ENCODE peak calls at places on chromosomes 3 and 15, in five cellular contexts. One of them, this sample, is unnamed.

GRCh38 chr15:67023517-67024321 is 41.7 kb upstream of the SMAD3 start:
- DNase-seq in body of pancreas: peak; percentile 44
- DNase-seq in fibroblast of lung: no peak
- DNase-seq in fibroblast of mammary gland: no peak
- DNase-seq in CD4-positive, alpha-beta T cell: no peak
- DNase-seq in this sample: no peak

GRCh38 chr3:134874737-134875413 is 79.8 kb downstream of the EPHB1 start:
- DNase-seq in body of pancreas: no peak
- DNase-seq in fibroblast of lung: no peak
- DNase-seq in fibroblast of mammary gland: peak; percentile 14
- DNase-seq in CD4-positive, alpha-beta T cell: no peak
- DNase-seq in this sample: no peak

GRCh38 chr3:150611666-150612065 is 8.5 kb downstream of the SELENOT start:
- DNase-seq in body of pancreas: no peak
- DNase-seq in fibroblast of lung: no peak
- DNase-seq in fibroblast of mammary gland: no peak
- DNase-seq in CD4-positive, alpha-beta T cell: no peak
- DNase-seq in this sample: no peak

GRCh38 chr3:171183042-171183441 is 156.5 kb upstream of the SLC2A2 start:
- DNase-seq in body of pancreas: peak; percentile 29
- DNase-seq in fibroblast of lung: peak; percentile 38
- DNase-seq in fibroblast of mammary gland: peak; percentile 66
- DNase-seq in CD4-positive, alpha-beta T cell: no peak
- DNase-seq in this sample: no peak

GRCh38 chr15:40100947-40101905 is 7.5 kb downstream of the BMF start:
- DNase-seq in body of pancreas: no peak
- DNase-seq in fibroblast of lung: no peak
- DNase-seq in fibroblast of mammary gland: no peak
- DNase-seq in CD4-positive, alpha-beta T cell: no peak
- DNase-seq in this sample: no peak

GRCh38 chr3:44914936-44915335 is 40.5 kb downstream of the TGM4 start:
- DNase-seq in body of pancreas: no peak
- DNase-seq in fibroblast of lung: no peak
- DNase-seq in fibroblast of mammary gland: no peak
- DNase-seq in CD4-positive, alpha-beta T cell: no peak
- DNase-seq in this sample: no peak

GRCh38 chr3:85360742-85361387 is 402.1 kb downstream of the CADM2 start:
- DNase-seq in body of pancreas: peak; percentile 44
- DNase-seq in fibroblast of lung: peak; percentile 57
- DNase-seq in fibroblast of mammary gland: peak; percentile 1
- DNase-seq in CD4-positive, alpha-beta T cell: no peak
- DNase-seq in this sample: no peak

GRCh38 chr3:49421890-49422378 is 339 bp downstream of the AMT start:
- DNase-seq in body of pancreas: peak; percentile 39
- DNase-seq in fibroblast of lung: no peak
- DNase-seq in fibroblast of mammary gland: no peak
- DNase-seq in CD4-positive, alpha-beta T cell: no peak
- DNase-seq in this sample: no peak

GRCh38 chr3:184619348-184619747 is 57.8 kb downstream of the EPHB3 start:
- DNase-seq in body of pancreas: no peak
- DNase-seq in fibroblast of lung: no peak
- DNase-seq in fibroblast of mammary gland: no peak
- DNase-seq in CD4-positive, alpha-beta T cell: peak; percentile 15
- DNase-seq in this sample: no peak

GRCh38 chr15:27889258-27889657 is 209.9 kb downstream of the OCA2 start:
- DNase-seq in body of pancreas: no peak
- DNase-seq in fibroblast of lung: no peak
- DNase-seq in fibroblast of mammary gland: no peak
- DNase-seq in CD4-positive, alpha-beta T cell: no peak
- DNase-seq in this sample: no peak

GRCh38 chr3:193869221-193870201 is 266.4 kb upstream of the HES1 start:
- DNase-seq in body of pancreas: no peak
- DNase-seq in fibroblast of lung: peak; percentile 80
- DNase-seq in fibroblast of mammary gland: peak; percentile 70
- DNase-seq in CD4-positive, alpha-beta T cell: no peak
- DNase-seq in this sample: no peak

GRCh38 chr3:105798381-105798934 is 70.4 kb downstream of the CBLB start:
- DNase-seq in body of pancreas: no peak
- DNase-seq in fibroblast of lung: no peak
- DNase-seq in fibroblast of mammary gland: peak; percentile 42
- DNase-seq in CD4-positive, alpha-beta T cell: no peak
- DNase-seq in this sample: no peak

GRCh38 chr3:43371494-43371893 is 85.2 kb downstream of the SNRK start:
- DNase-seq in body of pancreas: no peak
- DNase-seq in fibroblast of lung: no peak
- DNase-seq in fibroblast of mammary gland: no peak
- DNase-seq in CD4-positive, alpha-beta T cell: no peak
- DNase-seq in this sample: no peak

GRCh38 chr3:197302696-197303341 is 4.4 kb upstream of the DLG1 start:
- DNase-seq in body of pancreas: no peak
- DNase-seq in fibroblast of lung: no peak
- DNase-seq in fibroblast of mammary gland: peak; percentile 87
- DNase-seq in CD4-positive, alpha-beta T cell: no peak
- DNase-seq in this sample: no peak

GRCh38 chr15:57213783-57214366 is 162.4 kb upstream of the CGNL1 start:
- DNase-seq in body of pancreas: no peak
- DNase-seq in fibroblast of lung: peak; percentile 75
- DNase-seq in fibroblast of mammary gland: peak; percentile 75
- DNase-seq in CD4-positive, alpha-beta T cell: no peak
- DNase-seq in this sample: no peak

GRCh38 chr3:120908803-120909601 is 997 bp downstream of the STXBP5L start:
- DNase-seq in body of pancreas: peak; percentile 17
- DNase-seq in fibroblast of lung: no peak
- DNase-seq in fibroblast of mammary gland: no peak
- DNase-seq in CD4-positive, alpha-beta T cell: no peak
- DNase-seq in this sample: no peak

GRCh38 chr3:127485396-127486170 is 105.0 kb downstream of the TPRA1 start:
- DNase-seq in body of pancreas: no peak
- DNase-seq in fibroblast of lung: no peak
- DNase-seq in fibroblast of mammary gland: no peak
- DNase-seq in CD4-positive, alpha-beta T cell: no peak
- DNase-seq in this sample: no peak

GRCh38 chr15:81481326-81481725 is 107.3 kb upstream of the TMC3 start:
- DNase-seq in body of pancreas: no peak
- DNase-seq in fibroblast of lung: no peak
- DNase-seq in fibroblast of mammary gland: no peak
- DNase-seq in CD4-positive, alpha-beta T cell: no peak
- DNase-seq in this sample: no peak

GRCh38 chr3:13045904-13046568 is 27.2 kb downstream of the IQSEC1 start:
- DNase-seq in body of pancreas: no peak
- DNase-seq in fibroblast of lung: no peak
- DNase-seq in fibroblast of mammary gland: no peak
- DNase-seq in CD4-positive, alpha-beta T cell: no peak
- DNase-seq in this sample: no peak

GRCh38 chr3:75655501-75655904 is 8.6 kb upstream of the FRG2C start:
- DNase-seq in body of pancreas: no peak
- DNase-seq in fibroblast of lung: no peak
- DNase-seq in fibroblast of mammary gland: no peak
- DNase-seq in CD4-positive, alpha-beta T cell: no peak
- DNase-seq in this sample: no peak

GRCh38 chr3:157204431-157204830 is 44.5 kb upstream of the CCNL1 start:
- DNase-seq in body of pancreas: no peak
- DNase-seq in fibroblast of lung: peak; percentile 82
- DNase-seq in fibroblast of mammary gland: peak; percentile 72
- DNase-seq in CD4-positive, alpha-beta T cell: no peak
- DNase-seq in this sample: no peak

GRCh38 chr3:36993326-36994283 is at the start of gene MLH1:
- DNase-seq in body of pancreas: peak; percentile 100
- DNase-seq in fibroblast of lung: peak; percentile 100
- DNase-seq in fibroblast of mammary gland: peak; percentile 100
- DNase-seq in CD4-positive, alpha-beta T cell: peak; percentile 100
- DNase-seq in this sample: peak; percentile 96

GRCh38 chr3:106025151-106025722 is 156.4 kb upstream of the CBLB start:
- DNase-seq in body of pancreas: peak; percentile 21
- DNase-seq in fibroblast of lung: peak; percentile 50
- DNase-seq in fibroblast of mammary gland: peak; percentile 16
- DNase-seq in CD4-positive, alpha-beta T cell: no peak
- DNase-seq in this sample: no peak

GRCh38 chr15:73403171-73403570 is 34.4 kb upstream of the HCN4 start:
- DNase-seq in body of pancreas: no peak
- DNase-seq in fibroblast of lung: no peak
- DNase-seq in fibroblast of mammary gland: peak; percentile 54
- DNase-seq in CD4-positive, alpha-beta T cell: no peak
- DNase-seq in this sample: no peak

GRCh38 chr3:147120029-147120428 is 286.3 kb downstream of the ZIC4 start:
- DNase-seq in body of pancreas: no peak
- DNase-seq in fibroblast of lung: peak; percentile 70
- DNase-seq in fibroblast of mammary gland: peak; percentile 43
- DNase-seq in CD4-positive, alpha-beta T cell: no peak
- DNase-seq in this sample: no peak

GRCh38 chr15:88447206-88447605 is 20.0 kb downstream of the MRPL46 start:
- DNase-seq in body of pancreas: no peak
- DNase-seq in fibroblast of lung: no peak
- DNase-seq in fibroblast of mammary gland: no peak
- DNase-seq in CD4-positive, alpha-beta T cell: no peak
- DNase-seq in this sample: no peak

GRCh38 chr15:77974098-77974414 is 103.5 kb downstream of the TBC1D2B start:
- DNase-seq in body of pancreas: no peak
- DNase-seq in fibroblast of lung: peak; percentile 75
- DNase-seq in fibroblast of mammary gland: peak; percentile 50
- DNase-seq in CD4-positive, alpha-beta T cell: no peak
- DNase-seq in this sample: no peak

GRCh38 chr3:132867956-132868355 is 145.7 kb upstream of the NPHP3 start:
- DNase-seq in body of pancreas: no peak
- DNase-seq in fibroblast of lung: peak; percentile 33
- DNase-seq in fibroblast of mammary gland: peak; percentile 61
- DNase-seq in CD4-positive, alpha-beta T cell: no peak
- DNase-seq in this sample: no peak

GRCh38 chr15:100170280-100170654 is 171.5 kb downstream of the ADAMTS17 start:
- DNase-seq in body of pancreas: no peak
- DNase-seq in fibroblast of lung: no peak
- DNase-seq in fibroblast of mammary gland: no peak
- DNase-seq in CD4-positive, alpha-beta T cell: no peak
- DNase-seq in this sample: no peak

GRCh38 chr15:92049290-92050008 is 195.9 kb downstream of the SLCO3A1 start:
- DNase-seq in body of pancreas: no peak
- DNase-seq in fibroblast of lung: no peak
- DNase-seq in fibroblast of mammary gland: no peak
- DNase-seq in CD4-positive, alpha-beta T cell: no peak
- DNase-seq in this sample: no peak

GRCh38 chr15:75030023-75030413 is 6.6 kb downstream of the PPCDC start:
- DNase-seq in body of pancreas: no peak
- DNase-seq in fibroblast of lung: peak; percentile 46
- DNase-seq in fibroblast of mammary gland: peak; percentile 64
- DNase-seq in CD4-positive, alpha-beta T cell: no peak
- DNase-seq in this sample: no peak

GRCh38 chr3:188031106-188031505 is 122.9 kb upstream of the LPP start:
- DNase-seq in body of pancreas: no peak
- DNase-seq in fibroblast of lung: no peak
- DNase-seq in fibroblast of mammary gland: no peak
- DNase-seq in CD4-positive, alpha-beta T cell: no peak
- DNase-seq in this sample: no peak
- TF ChIP-seq CTCF in body of pancreas: no peak
- TF ChIP-seq CTCF in fibroblast of lung: no peak
- TF ChIP-seq CTCF in fibroblast of mammary gland: no peak
- TF ChIP-seq CTCF in CD4-positive, alpha-beta T cell: no peak
- TF ChIP-seq CTCF in this sample: no peak

DNA sequence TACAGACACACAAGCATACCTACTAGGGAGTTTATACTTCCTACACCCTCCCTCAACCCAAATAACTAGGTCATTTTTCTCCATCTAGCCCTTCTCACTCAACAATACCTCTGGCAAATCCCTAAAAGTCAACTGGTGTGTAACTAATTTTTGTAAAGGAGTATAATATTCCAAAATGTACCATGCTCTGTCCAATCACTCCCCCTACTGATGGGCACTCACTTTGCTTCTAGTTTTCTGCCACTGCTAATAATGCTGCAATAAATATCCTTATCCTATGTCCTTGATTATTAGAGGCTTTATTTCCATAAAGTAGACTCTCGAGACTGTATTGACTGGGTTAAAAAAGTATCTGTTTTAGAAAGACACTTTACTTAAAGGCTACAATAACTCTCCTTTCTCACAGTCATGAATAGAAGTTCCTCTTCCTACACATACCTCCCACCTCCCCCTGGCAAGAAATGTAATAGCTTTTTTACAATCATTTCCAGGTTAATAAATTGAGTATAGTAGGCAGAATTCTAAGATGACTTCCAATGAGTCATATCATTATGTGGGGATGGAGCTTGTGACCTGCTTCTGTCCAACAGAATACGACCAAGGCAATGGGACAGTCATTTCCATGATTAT is 30.0 kb downstream of the SHQ1 start:
- DNase-seq in body of pancreas: no peak
- DNase-seq in fibroblast of lung: peak; percentile 64
- DNase-seq in fibroblast of mammary gland: peak; percentile 53
- DNase-seq in CD4-positive, alpha-beta T cell: no peak
- DNase-seq in this sample: no peak
- TF ChIP-seq CTCF in body of pancreas: peak; percentile 79
- TF ChIP-seq CTCF in fibroblast of lung: peak; percentile 83
- TF ChIP-seq CTCF in fibroblast of mammary gland: peak; percentile 65
- TF ChIP-seq CTCF in CD4-positive, alpha-beta T cell: peak; percentile 56
- TF ChIP-seq CTCF in this sample: no peak

DNA sequence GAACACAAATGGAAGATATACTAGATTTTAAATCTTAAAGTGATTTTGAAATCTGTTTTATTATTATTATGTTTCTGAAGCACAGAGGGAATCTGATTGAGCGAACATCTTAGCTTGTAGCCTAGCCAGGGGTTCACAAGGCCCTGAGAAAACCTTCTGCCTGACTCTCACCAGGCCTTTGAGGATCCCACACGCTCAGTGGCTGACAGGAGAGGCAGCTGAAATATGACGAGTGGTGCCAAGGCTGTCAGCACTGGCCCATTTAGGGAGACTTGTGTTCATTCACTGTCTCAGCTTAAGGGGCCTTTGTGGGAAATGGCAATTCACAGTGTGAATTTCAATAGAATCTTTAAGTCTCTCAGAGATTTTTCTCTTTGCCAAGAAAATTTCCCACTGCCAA is 770.9 kb downstream of the TUSC7 start:
- DNase-seq in body of pancreas: no peak
- DNase-seq in fibroblast of lung: no peak
- DNase-seq in fibroblast of mammary gland: no peak
- DNase-seq in CD4-positive, alpha-beta T cell: no peak
- DNase-seq in this sample: no peak
- TF ChIP-seq CTCF in body of pancreas: no peak
- TF ChIP-seq CTCF in fibroblast of lung: no peak
- TF ChIP-seq CTCF in fibroblast of mammary gland: no peak
- TF ChIP-seq CTCF in CD4-positive, alpha-beta T cell: no peak
- TF ChIP-seq CTCF in this sample: no peak

DNA sequence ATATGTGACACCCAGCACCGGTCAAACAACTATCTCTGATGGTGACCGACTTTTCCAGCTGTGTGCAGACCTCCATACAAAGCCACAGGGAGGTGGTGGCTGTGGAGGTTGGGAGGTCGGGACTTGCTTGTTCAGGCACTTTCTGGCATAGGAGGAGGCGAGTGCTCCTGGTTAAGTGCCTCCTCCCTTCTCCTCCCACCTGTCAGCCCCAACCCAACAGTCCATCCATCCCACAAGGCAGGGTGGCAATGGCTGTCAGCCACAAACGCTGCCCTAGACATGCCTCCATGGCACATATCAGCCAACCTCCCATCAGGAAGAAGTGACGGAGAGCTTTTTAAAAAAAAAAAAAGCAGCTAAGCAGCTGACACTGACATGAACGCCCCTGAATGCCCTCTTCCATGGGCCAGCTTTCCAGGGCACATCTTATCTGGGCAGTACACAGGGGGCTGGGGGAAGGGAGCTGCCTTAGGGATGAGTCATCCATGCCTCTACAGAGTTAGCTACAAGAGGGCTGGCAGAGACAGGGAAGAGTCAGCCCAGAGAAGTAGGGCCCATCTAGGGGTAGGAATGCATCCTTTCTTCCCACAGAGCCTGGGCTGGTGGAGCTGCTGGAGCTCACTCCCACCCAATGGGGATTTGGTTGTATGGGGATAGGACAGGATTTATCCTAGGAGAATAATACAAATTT is 41.2 kb downstream of the CCDC12 start:
- DNase-seq in body of pancreas: peak; percentile 87
- DNase-seq in fibroblast of lung: peak; percentile 96
- DNase-seq in fibroblast of mammary gland: peak; percentile 92
- DNase-seq in CD4-positive, alpha-beta T cell: no peak
- DNase-seq in this sample: no peak
- TF ChIP-seq CTCF in body of pancreas: peak; percentile 62
- TF ChIP-seq CTCF in fibroblast of lung: peak; percentile 90
- TF ChIP-seq CTCF in fibroblast of mammary gland: peak; percentile 87
- TF ChIP-seq CTCF in CD4-positive, alpha-beta T cell: no peak
- TF ChIP-seq CTCF in this sample: no peak